ENCODE peak calls at places on chromosomes 4 and X, in six cellular contexts. T, W, Z, M, H and A are unnamed samples.
A peak's percentile ranks its signal among the peaks of the same experiment; 100 is the strongest.

GRCh38 chr4:107600456-107600855 is 119.6 kb downstream of the PAPSS1 start:
- DNase-seq in T (peak; percentile 68), W (no peak), Z (peak; percentile 24), M (peak; percentile 38), H (peak; percentile 47), A (peak; percentile 13)

GRCh38 chr4:39655206-39655605 is 16.5 kb upstream of the SMIM14 start:
- DNase-seq in T (no peak), W (no peak), Z (peak; percentile 44), M (no peak), H (peak; percentile 12), A (no peak)

GRCh38 chrX:47156611-47157520 is 11.8 kb downstream of the RBM10 start:
- DNase-seq in T (no peak), W (no peak), Z (no peak), M (no peak), H (no peak), A (no peak)

GRCh38 chr4:185672151-185672550 is 136.8 kb upstream of the PDLIM3 start:
- DNase-seq in T (no peak), W (no peak), Z (no peak), M (no peak), H (no peak), A (no peak)

GRCh38 chr4:137901114-137901513 is 341.0 kb downstream of the SLC7A11 start:
- DNase-seq in T (no peak), W (no peak), Z (no peak), M (no peak), H (no peak), A (no peak)

GRCh38 chrX:53091354-53091753 is 2.6 kb upstream of the KANTR start:
- DNase-seq in T (no peak), W (no peak), Z (no peak), M (no peak), H (no peak), A (no peak)

GRCh38 chrX:109959356-109959871 is 43.5 kb upstream of the TMEM164 start:
- DNase-seq in T (no peak), W (no peak), Z (no peak), M (no peak), H (no peak), A (no peak)

GRCh38 chrX:119539872-119540271 is 25.3 kb downstream of the STEEP1 start:
- DNase-seq in T (no peak), W (no peak), Z (no peak), M (no peak), H (no peak), A (no peak)

GRCh38 chrX:41692162-41692749 is 3.5 kb downstream of the GPR34 start:
- DNase-seq in T (peak; percentile 60), W (no peak), Z (peak; percentile 11), M (no peak), H (peak; percentile 79), A (no peak)

GRCh38 chr4:151446208-151446607 is 37.2 kb downstream of the FHIP1A start:
- DNase-seq in T (no peak), W (no peak), Z (no peak), M (no peak), H (no peak), A (no peak)

GRCh38 chrX:68504237-68504636 is 5.4 kb downstream of the YIPF6 start:
- DNase-seq in T (peak; percentile 71), W (no peak), Z (peak; percentile 93), M (no peak), H (peak; percentile 65), A (no peak)

GRCh38 chr4:149889976-149890375 is 74.3 kb upstream of the IQCM start:
- DNase-seq in T (no peak), W (no peak), Z (no peak), M (no peak), H (no peak), A (no peak)

GRCh38 chr4:107760281-107760947 is 40.4 kb upstream of the PAPSS1 start:
- DNase-seq in T (no peak), W (no peak), Z (peak; percentile 5), M (no peak), H (peak; percentile 36), A (no peak)

GRCh38 chrX:68867458-68868166 is 38.8 kb downstream of the EFNB1 start:
- DNase-seq in T (peak; percentile 7), W (peak; percentile 23), Z (no peak), M (no peak), H (peak; percentile 34), A (no peak)

GRCh38 chrX:125198546-125198945 is 121.1 kb upstream of the TEX13C start:
- DNase-seq in T (no peak), W (no peak), Z (no peak), M (no peak), H (no peak), A (no peak)

GRCh38 chrX:21811832-21812231 is 27.6 kb upstream of the MBTPS2 start:
- DNase-seq in T (no peak), W (no peak), Z (no peak), M (no peak), H (no peak), A (no peak)

GRCh38 chrX:19544693-19545305 is 29.5 kb upstream of the MAP3K15 start:
- DNase-seq in T (peak; percentile 65), W (no peak), Z (peak; percentile 70), M (no peak), H (peak; percentile 77), A (peak; percentile 6)

GRCh38 chrX:114500622-114501021 is 83.3 kb upstream of the HTR2C start:
- DNase-seq in T (no peak), W (no peak), Z (no peak), M (no peak), H (no peak), A (no peak)

GRCh38 chr4:126957555-126958440 is 675.0 kb upstream of the INTU start:
- DNase-seq in T (peak; percentile 41), W (no peak), Z (peak; percentile 52), M (no peak), H (peak; percentile 68), A (no peak)

GRCh38 chrX:12977761-12978204 is 2.9 kb downstream of the TMSB4X start:
- DNase-seq in T (no peak), W (no peak), Z (no peak), M (no peak), H (no peak), A (no peak)

GRCh38 chr4:183960021-183960420 is 54.9 kb downstream of the STOX2 start:
- DNase-seq in T (peak; percentile 76), W (peak; percentile 36), Z (peak; percentile 72), M (no peak), H (peak; percentile 22), A (peak; percentile 46)

GRCh38 chrX:24693453-24694202 is at the start of gene POLA1:
- DNase-seq in T (peak; percentile 96), W (peak; percentile 92), Z (peak; percentile 95), M (peak; percentile 84), H (peak; percentile 97), A (peak; percentile 72)

GRCh38 chr4:158161561-158162354 is 11.1 kb downstream of the GASK1B start:
- DNase-seq in T (peak; percentile 85), W (no peak), Z (peak; percentile 79), M (peak; percentile 40), H (peak; percentile 84), A (peak; percentile 96)

GRCh38 chr4:24372341-24372740 is 212.0 kb downstream of the DHX15 start:
- DNase-seq in T (no peak), W (no peak), Z (no peak), M (no peak), H (no peak), A (no peak)

GRCh38 chr4:8846046-8846720 is 25.5 kb downstream of the HMX1 start:
- DNase-seq in T (no peak), W (no peak), Z (no peak), M (no peak), H (no peak), A (no peak)

GRCh38 chrX:14673764-14674163 is 144.4 kb downstream of the GLRA2 start:
- DNase-seq in T (peak; percentile 87), W (no peak), Z (peak; percentile 91), M (peak; percentile 34), H (peak; percentile 94), A (peak; percentile 86)

GRCh38 chrX:105837227-105837626 is 14.9 kb downstream of the NRK start:
- DNase-seq in T (peak; percentile 92), W (peak; percentile 50), Z (peak; percentile 78), M (no peak), H (peak; percentile 89), A (peak; percentile 56)

DNA sequence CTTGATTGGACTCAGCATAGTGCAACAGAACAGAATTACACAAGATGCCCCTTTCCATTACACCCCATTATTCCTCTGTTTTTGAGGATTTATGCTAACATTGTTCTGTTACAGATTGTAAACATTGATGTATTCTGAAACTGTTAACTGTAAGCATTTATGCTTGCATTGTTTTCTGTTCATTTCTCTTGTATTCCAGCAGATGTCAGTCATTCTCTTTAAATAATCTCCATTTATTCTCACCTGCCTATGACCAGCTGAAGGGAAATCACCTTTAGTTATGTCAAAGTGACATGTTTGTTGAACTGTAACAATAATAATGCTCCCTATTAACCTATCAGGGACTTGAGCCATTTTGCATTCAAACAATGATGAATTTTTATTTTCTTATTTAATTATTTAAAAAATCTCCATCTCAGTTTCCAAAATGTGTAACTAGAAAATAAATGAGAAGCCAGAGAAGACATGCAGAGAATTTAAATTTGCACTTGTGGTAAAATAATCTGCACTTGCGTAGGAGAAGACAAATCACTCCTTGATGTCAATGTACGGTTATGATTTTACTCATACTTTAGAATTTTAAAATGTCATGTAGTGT is 58.0 kb downstream of the SPCS3 start:
- DNase-seq in T (peak; percentile 52), W (no peak), Z (peak; percentile 43), M (no peak), H (peak; percentile 46), A (no peak)
- TF ChIP-seq CTCF in T (peak; percentile 42), W (peak; percentile 65), Z (peak; percentile 65), M (peak; percentile 48), H (peak; percentile 51), A (peak; percentile 59)

GRCh38 chr4:147040874-147041273 is 95.2 kb upstream of the TTC29 start:
- DNase-seq in T (no peak), W (no peak), Z (no peak), M (no peak), H (no peak), A (no peak)
- H3K4me3 ChIP-seq in T (no peak overlapping the region), W (no peak overlapping the region), Z (no peak overlapping the region), M (no peak overlapping the region), H (no peak overlapping the region), A (no peak overlapping the region)

GRCh38 chr4:114015444-114015899 is 36.0 kb upstream of the ARSJ start:
- DNase-seq in T (peak; percentile 100), W (no peak), Z (peak; percentile 99), M (peak; percentile 96), H (peak; percentile 96), A (peak; percentile 94)

GRCh38 chr4:114017120-114017917 is 37.9 kb upstream of the ARSJ start:
- DNase-seq in T (no peak), W (no peak), Z (no peak), M (no peak), H (peak; percentile 30), A (no peak)

DNA sequence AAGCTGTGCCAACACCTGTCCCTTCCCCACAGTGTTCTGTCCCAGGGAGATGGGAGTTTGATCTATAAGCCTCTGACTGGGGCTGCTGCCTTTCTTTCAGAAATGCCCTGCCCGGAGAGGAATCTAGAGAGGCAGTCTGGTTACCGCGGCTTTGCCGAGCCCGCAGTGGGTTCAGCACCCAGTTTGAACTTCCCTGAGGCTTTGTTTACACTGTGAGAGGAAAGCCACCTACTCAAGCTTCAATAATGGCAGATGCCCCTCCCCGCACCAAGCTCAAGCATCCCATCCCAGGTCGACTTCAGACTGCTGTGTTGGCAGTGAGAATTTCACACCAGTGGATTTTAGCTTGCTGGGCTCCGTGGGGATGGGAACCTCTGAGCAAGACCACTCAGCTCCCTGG is 33.3 kb upstream of the ARSJ start:
- DNase-seq in T (no peak), W (no peak), Z (no peak), M (no peak), H (no peak), A (no peak)
- TF ChIP-seq CTCF in T (no peak), W (no peak), Z (no peak), M (no peak), H (no peak), A (no peak)

GRCh38 chrX:129115104-129115503 is 408.2 kb downstream of the SMARCA1 start:
- DNase-seq in T (no peak), W (no peak), Z (peak; percentile 8), M (no peak), H (peak; percentile 5), A (no peak)
- H3K4me3 ChIP-seq in T (no peak overlapping the region), W (no peak overlapping the region), Z (no peak overlapping the region), M (no peak overlapping the region), H (no peak overlapping the region), A (no peak overlapping the region)